ENCODE peak calls at places on chromosome X, in five cellular contexts. One of them, this sample, is unnamed.

GRCh38 chrX:111869639-111870034 is 6.3 kb upstream of the TRPC5OS start:
- DNase-seq in GM12878: peak
- DNase-seq in K562: peak
- DNase-seq in H1: peak
- DNase-seq in HepG2: no peak
- DNase-seq in this sample: no peak

GRCh38 chrX:44908198-44908597 is 35.2 kb downstream of the KDM6A start:
- DNase-seq in GM12878: no peak
- DNase-seq in K562: no peak
- DNase-seq in H1: no peak
- DNase-seq in HepG2: no peak
- DNase-seq in this sample: no peak

GRCh38 chrX:103681443-103681842 is 5.1 kb downstream of the MORF4L2 start:
- DNase-seq in GM12878: no peak
- DNase-seq in K562: no peak
- DNase-seq in H1: no peak
- DNase-seq in HepG2: no peak
- DNase-seq in this sample: no peak

GRCh38 chrX:29531336-29531735 is 684.0 kb upstream of the MAGEB2 start:
- DNase-seq in GM12878: peak
- DNase-seq in K562: no peak
- DNase-seq in H1: no peak
- DNase-seq in HepG2: no peak
- DNase-seq in this sample: no peak

GRCh38 chrX:100648601-100649417 is 4.8 kb downstream of the SRPX2 start:
- DNase-seq in GM12878: no peak
- DNase-seq in K562: no peak
- DNase-seq in H1: no peak
- DNase-seq in HepG2: peak
- DNase-seq in this sample: no peak

GRCh38 chrX:44874481-44875184 is 1.6 kb downstream of the KDM6A start:
- DNase-seq in GM12878: no peak
- DNase-seq in K562: peak
- DNase-seq in H1: no peak
- DNase-seq in HepG2: no peak
- DNase-seq in this sample: no peak

GRCh38 chrX:3522016-3522690 is 175.7 kb upstream of the MXRA5 start:
- DNase-seq in GM12878: no peak
- DNase-seq in K562: no peak
- DNase-seq in H1: no peak
- DNase-seq in HepG2: no peak
- DNase-seq in this sample: no peak

GRCh38 chrX:42776195-42776594 is 1.8 kb downstream of the PPP1R2C start:
- DNase-seq in GM12878: no peak
- DNase-seq in K562: no peak
- DNase-seq in H1: no peak
- DNase-seq in HepG2: no peak
- DNase-seq in this sample: no peak

GRCh38 chrX:18377802-18378201 is 23.3 kb upstream of the SCML2 start:
- DNase-seq in GM12878: no peak
- DNase-seq in K562: peak
- DNase-seq in H1: peak
- DNase-seq in HepG2: peak
- DNase-seq in this sample: no peak

GRCh38 chrX:17654116-17654515 is 83.2 kb upstream of the SCML1 start:
- DNase-seq in GM12878: no peak
- DNase-seq in K562: no peak
- DNase-seq in H1: no peak
- DNase-seq in HepG2: no peak
- DNase-seq in this sample: no peak

GRCh38 chrX:20320461-20321159 is 53.9 kb upstream of the RPS6KA3 start:
- DNase-seq in GM12878: peak
- DNase-seq in K562: no peak
- DNase-seq in H1: no peak
- DNase-seq in HepG2: peak
- DNase-seq in this sample: peak

GRCh38 chrX:79259073-79259689 is 108.0 kb downstream of the ITM2A start:
- DNase-seq in GM12878: peak
- DNase-seq in K562: no peak
- DNase-seq in H1: no peak
- DNase-seq in HepG2: no peak
- DNase-seq in this sample: no peak

GRCh38 chrX:68049466-68049865 is 383.8 kb downstream of the OPHN1 start:
- DNase-seq in GM12878: no peak
- DNase-seq in K562: no peak
- DNase-seq in H1: no peak
- DNase-seq in HepG2: no peak
- DNase-seq in this sample: no peak

GRCh38 chrX:48046846-48047245 is 24.6 kb downstream of the ZNF630 start:
- DNase-seq in GM12878: no peak
- DNase-seq in K562: no peak
- DNase-seq in H1: no peak
- DNase-seq in HepG2: no peak
- DNase-seq in this sample: no peak

GRCh38 chrX:16914058-16914457 is 32.4 kb upstream of the REPS2 start:
- DNase-seq in GM12878: no peak
- DNase-seq in K562: no peak
- DNase-seq in H1: no peak
- DNase-seq in HepG2: no peak
- DNase-seq in this sample: no peak

GRCh38 chrX:132858018-132858417 is 100.4 kb downstream of the HS6ST2 start:
- DNase-seq in GM12878: no peak
- DNase-seq in K562: no peak
- DNase-seq in H1: no peak
- DNase-seq in HepG2: no peak
- DNase-seq in this sample: no peak

GRCh38 chrX:10070714-10071436 is 85.9 kb upstream of the CLCN4 start:
- DNase-seq in GM12878: no peak
- DNase-seq in K562: no peak
- DNase-seq in H1: no peak
- DNase-seq in HepG2: no peak
- DNase-seq in this sample: no peak

GRCh38 chrX:117397846-117398245 is 718.8 kb downstream of the KLHL13 start:
- DNase-seq in GM12878: no peak
- DNase-seq in K562: no peak
- DNase-seq in H1: no peak
- DNase-seq in HepG2: no peak
- DNase-seq in this sample: no peak

GRCh38 chrX:150763810-150764209 is 70.6 kb downstream of the MTMR1 start:
- DNase-seq in GM12878: no peak
- DNase-seq in K562: no peak
- DNase-seq in H1: no peak
- DNase-seq in HepG2: no peak
- DNase-seq in this sample: no peak

GRCh38 chrX:120090208-120090607 is 12.7 kb upstream of the RHOXF2B start:
- DNase-seq in GM12878: no peak
- DNase-seq in K562: no peak
- DNase-seq in H1: peak
- DNase-seq in HepG2: peak
- DNase-seq in this sample: no peak

GRCh38 chrX:111353810-111354209 is 58.2 kb downstream of the DCX start:
- DNase-seq in GM12878: no peak
- DNase-seq in K562: no peak
- DNase-seq in H1: no peak
- DNase-seq in HepG2: no peak
- DNase-seq in this sample: no peak

GRCh38 chrX:104254442-104255115 is at the start of gene ESX1:
- DNase-seq in GM12878: no peak
- DNase-seq in K562: no peak
- DNase-seq in H1: peak
- DNase-seq in HepG2: no peak
- DNase-seq in this sample: no peak

GRCh38 chrX:42697544-42697943 is 80.4 kb downstream of the PPP1R2C start:
- DNase-seq in GM12878: no peak
- DNase-seq in K562: no peak
- DNase-seq in H1: no peak
- DNase-seq in HepG2: no peak
- DNase-seq in this sample: no peak

GRCh38 chrX:134971926-134972325 is 18.9 kb upstream of the SMIM10 start:
- DNase-seq in GM12878: no peak
- DNase-seq in K562: no peak
- DNase-seq in H1: no peak
- DNase-seq in HepG2: no peak
- DNase-seq in this sample: no peak

GRCh38 chrX:136030357-136031225 is 45.4 kb downstream of the SLC9A6 start:
- DNase-seq in GM12878: no peak
- DNase-seq in K562: no peak
- DNase-seq in H1: no peak
- DNase-seq in HepG2: no peak
- DNase-seq in this sample: no peak
- TF ChIP-seq POLR2A in GM12878: no peak
- TF ChIP-seq POLR2A in K562: no peak
- TF ChIP-seq POLR2A in H1: no peak
- TF ChIP-seq POLR2A in HepG2: no peak
- TF ChIP-seq POLR2A in this sample: no peak

GRCh38 chrX:97705936-97706335 is 822.2 kb downstream of the RPA4 start:
- DNase-seq in GM12878: no peak
- DNase-seq in K562: no peak
- DNase-seq in H1: no peak
- DNase-seq in HepG2: no peak
- DNase-seq in this sample: no peak
- TF ChIP-seq TAF1 in GM12878: no peak
- TF ChIP-seq TAF1 in K562: no peak
- TF ChIP-seq TAF1 in H1: no peak
- TF ChIP-seq TAF1 in HepG2: no peak
- TF ChIP-seq TAF1 in this sample: no peak

GRCh38 chrX:154761977-154762528 is 611 bp upstream of the DKC1 start:
- DNase-seq in GM12878: no peak
- DNase-seq in K562: no peak
- DNase-seq in H1: no peak
- DNase-seq in HepG2: no peak
- DNase-seq in this sample: no peak

GRCh38 chrX:154758696-154759095 is 4.0 kb upstream of the DKC1 start:
- DNase-seq in GM12878: no peak
- DNase-seq in K562: no peak
- DNase-seq in H1: no peak
- DNase-seq in HepG2: no peak
- DNase-seq in this sample: no peak

GRCh38 chrX:154762529-154763296 is at the start of gene DKC1:
- DNase-seq in GM12878: peak
- DNase-seq in K562: peak
- DNase-seq in H1: peak
- DNase-seq in HepG2: peak
- DNase-seq in this sample: peak
- TF ChIP-seq POLR2A in GM12878: peak
- TF ChIP-seq POLR2A in K562: peak
- TF ChIP-seq POLR2A in H1: peak
- TF ChIP-seq POLR2A in HepG2: peak
- TF ChIP-seq POLR2A in this sample: peak

GRCh38 chrX:12360389-12360788 is 222.1 kb downstream of the FRMPD4 start:
- DNase-seq in GM12878: no peak
- DNase-seq in K562: no peak
- DNase-seq in H1: no peak
- DNase-seq in HepG2: no peak
- DNase-seq in this sample: no peak
- TF ChIP-seq TAF1 in GM12878: no peak
- TF ChIP-seq TAF1 in K562: no peak
- TF ChIP-seq TAF1 in H1: no peak
- TF ChIP-seq TAF1 in HepG2: no peak
- TF ChIP-seq TAF1 in this sample: no peak

GRCh38 chrX:40105016-40105790 is 7.4 kb upstream of the BCOR start:
- DNase-seq in GM12878: no peak
- DNase-seq in K562: peak
- DNase-seq in H1: peak
- DNase-seq in HepG2: no peak
- DNase-seq in this sample: no peak
- TF ChIP-seq POLR2A in GM12878: peak
- TF ChIP-seq POLR2A in K562: peak
- TF ChIP-seq POLR2A in H1: no peak
- TF ChIP-seq POLR2A in HepG2: no peak
- TF ChIP-seq POLR2A in this sample: no peak

GRCh38 chrX:71997320-71997719 is 86.7 kb downstream of the NHSL2 start:
- DNase-seq in GM12878: no peak
- DNase-seq in K562: no peak
- DNase-seq in H1: no peak
- DNase-seq in HepG2: no peak
- DNase-seq in this sample: no peak
- TF ChIP-seq TAF1 in GM12878: no peak
- TF ChIP-seq TAF1 in K562: no peak
- TF ChIP-seq TAF1 in H1: peak
- TF ChIP-seq TAF1 in HepG2: no peak
- TF ChIP-seq TAF1 in this sample: no peak

GRCh38 chrX:138996268-138996667 is 284.8 kb upstream of the FGF13 start:
- DNase-seq in GM12878: no peak
- DNase-seq in K562: no peak
- DNase-seq in H1: no peak
- DNase-seq in HepG2: no peak
- DNase-seq in this sample: no peak

GRCh38 chrX:138995458-138995857 is 283.9 kb upstream of the FGF13 start:
- DNase-seq in GM12878: no peak
- DNase-seq in K562: no peak
- DNase-seq in H1: no peak
- DNase-seq in HepG2: no peak
- DNase-seq in this sample: no peak
- TF ChIP-seq POLR2A in GM12878: no peak
- TF ChIP-seq POLR2A in K562: no peak
- TF ChIP-seq POLR2A in H1: no peak
- TF ChIP-seq POLR2A in HepG2: no peak
- TF ChIP-seq POLR2A in this sample: no peak